ENCODE peak calls at places on chromosomes 5 and 9, in four cellular contexts. B is suprapubic skin, L is HepG2, I is uterus. P is an unnamed sample.

GRCh38 chr9:106207298-106207697 is 513.0 kb downstream of the TMEM38B start:
- DNase-seq in I (no peak), L (no peak), B (no peak), P (no peak)

GRCh38 chr5:135489466-135490244 is 37.5 kb upstream of the TIFAB start:
- DNase-seq in L (peak; percentile 80), B (no peak), I (no peak), P (no peak)

GRCh38 chr9:136545065-136545965 is 533 bp downstream of the NOTCH1 start:
- DNase-seq in B (no peak), L (no peak), I (no peak), P (peak; percentile 92)

GRCh38 chr5:145619806-145620205 is 215.3 kb downstream of the PRELID2 start:
- DNase-seq in B (no peak), I (no peak), L (no peak), P (no peak)

GRCh38 chr5:35229076-35230042 is 928 bp downstream of the PRLR start:
- DNase-seq in L (peak; percentile 58), I (peak; percentile 59), B (no peak), P (peak; percentile 85)

GRCh38 chr5:72511371-72512178 is 4.4 kb upstream of the ZNF366 start:
- DNase-seq in B (no peak), I (no peak), L (no peak), P (no peak)

GRCh38 chr9:14271078-14271673 is 42.8 kb downstream of the NFIB start:
- DNase-seq in B (peak; percentile 70), I (peak; percentile 91), L (peak; percentile 64), P (peak; percentile 92)

GRCh38 chr9:128149951-128150593 is 819 bp downstream of the LCN2 start:
- DNase-seq in L (no peak), B (peak; percentile 50), I (no peak), P (no peak)

GRCh38 chr9:112754578-112754977 is 4.0 kb downstream of the SNX30 start:
- DNase-seq in L (no peak), B (no peak), I (no peak), P (no peak)

GRCh38 chr5:131280417-131280816 is 16.6 kb downstream of the CDC42SE2 start:
- DNase-seq in B (no peak), I (no peak), L (no peak), P (no peak)

GRCh38 chr5:150398432-150399157 is 14.1 kb downstream of the CD74 start:
- DNase-seq in B (no peak), I (no peak), L (no peak), P (no peak)

GRCh38 chr9:134435527-134436355 is 109.5 kb downstream of the RXRA start:
- DNase-seq in B (no peak), I (no peak), L (no peak), P (no peak)

GRCh38 chr5:152466079-152466745 is 61.1 kb upstream of the NMUR2 start:
- DNase-seq in B (no peak), L (no peak), I (no peak), P (no peak)

GRCh38 chr5:121949885-121950284 is 11.9 kb upstream of the SRFBP1 start:
- DNase-seq in L (peak; percentile 34), I (no peak), B (no peak), P (no peak)

GRCh38 chr5:136162001-136162400 is 29.4 kb downstream of the SMAD5 start:
- DNase-seq in I (no peak), B (no peak), L (no peak), P (no peak)

GRCh38 chr9:708182-708555 is 133.3 kb upstream of the DMRT1 start:
- DNase-seq in I (no peak), B (no peak), L (no peak), P (no peak)
- H3K4me3 ChIP-seq in I (peak overlapping the region; percentile 34), B (peak overlapping the region; percentile 39), L (peak overlapping the region; percentile 52), P (no peak overlapping the region)

GRCh38 chr5:176543428-176544182 is 5.5 kb upstream of the CDHR2 start:
- DNase-seq in I (peak; percentile 52), L (no peak), B (no peak), P (peak; percentile 94)
- TF ChIP-seq POLR2A in I (peak; percentile 42), L (no peak), B (peak; percentile 5), P (no peak)

DNA sequence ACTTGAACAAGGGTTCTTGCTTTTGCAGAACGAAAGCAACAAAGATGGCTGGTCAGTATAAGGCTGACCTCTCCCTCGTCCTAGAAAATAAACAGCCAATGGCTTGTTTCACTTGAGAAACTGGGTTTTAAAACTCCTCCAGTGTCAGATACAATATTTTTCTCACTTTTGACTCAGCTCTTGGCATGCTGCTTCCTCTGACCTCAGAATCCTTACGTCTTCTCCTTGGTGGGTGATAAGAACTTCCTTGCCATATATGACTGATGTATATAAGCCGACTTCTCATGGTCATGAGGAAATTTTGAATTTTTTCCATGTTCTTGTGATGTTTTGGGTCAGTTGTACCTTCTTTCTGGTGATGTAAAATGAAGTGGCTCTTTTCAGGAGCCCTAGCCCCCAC is 3.8 kb downstream of the ZNF618 start:
- DNase-seq in I (no peak), L (no peak), B (no peak), P (no peak)
- H3K4me3 ChIP-seq in I (peak overlapping the region; percentile 17), L (no peak overlapping the region), B (no peak overlapping the region), P (no peak overlapping the region)

GRCh38 chr5:132426525-132427138 is 57.1 kb downstream of the SLC22A5 start:
- DNase-seq in I (peak; percentile 77), L (peak; percentile 58), B (peak; percentile 91), P (peak; percentile 73)
- TF ChIP-seq POLR2A in I (no peak), L (peak; percentile 19), B (no peak), P (no peak)

P was measured in lower leg skin.